ENCODE peak calls at places on chromosome 1, in nine cellular contexts. A is astrocyte of the spinal cord; O is body of pancreas; U is kidney tubule cell; B is heart right ventricle; K is EH; S is activated naive CD4-positive, alpha-beta T cell treated with anti-CD3 and anti-CD28 coated beads, Interleukin-2, amount 50 U/mL, for 16 hours; R is aorta; I is neural progenitor cell. P is an unnamed sample.
A peak's percentile ranks its signal among the peaks of the same experiment; 100 is the strongest.

GRCh38 chr1:150009604-150010387 is 730 bp downstream of the OTUD7B start:
- DNase-seq in I (peak; percentile 67), A (peak; percentile 85), S (peak; percentile 72), O (peak; percentile 64), K (peak; percentile 87), R (peak; percentile 53), U (peak; percentile 80), B (peak; percentile 38), P (peak; percentile 48)

GRCh38 chr1:201013031-201013485 is 10.5 kb downstream of the KIF21B start:
- DNase-seq in A (no peak), U (no peak), K (no peak), S (no peak), B (no peak), O (no peak), R (no peak), I (no peak), P (no peak)

GRCh38 chr1:187001198-187001904 is 172.6 kb downstream of the PLA2G4A start:
- DNase-seq in O (no peak), S (no peak), R (no peak), I (no peak), K (peak; percentile 87), U (peak; percentile 18), B (no peak), A (peak; percentile 69), P (no peak)

GRCh38 chr1:225670806-225671733 is 18.1 kb upstream of the ENAH start:
- DNase-seq in K (peak; percentile 73), B (no peak), U (peak; percentile 74), R (no peak), O (no peak), I (no peak), A (no peak), S (no peak), P (no peak)

GRCh38 chr1:41767534-41767933 is 151.2 kb downstream of the HIVEP3 start:
- DNase-seq in A (no peak), R (no peak), B (no peak), O (no peak), I (no peak), S (no peak), K (no peak), U (no peak), P (no peak)

GRCh38 chr1:203331224-203331623 is 19.7 kb downstream of the FMOD start:
- DNase-seq in A (no peak), O (no peak), U (no peak), R (no peak), I (no peak), B (no peak), S (no peak), K (no peak), P (no peak)

GRCh38 chr1:42737257-42737656 is 2.8 kb downstream of the CLDN19 start:
- DNase-seq in U (peak; percentile 28), I (no peak), B (no peak), K (no peak), R (no peak), O (peak; percentile 79), A (no peak), S (no peak), P (peak; percentile 5)

GRCh38 chr1:74396942-74397341 is 115.5 kb downstream of the LRRC53 start:
- DNase-seq in I (no peak), O (peak; percentile 18), A (no peak), K (no peak), R (no peak), S (no peak), U (no peak), B (peak; percentile 45), P (no peak)

GRCh38 chr1:153420306-153420705 is 4.0 kb downstream of the S100A7A start:
- DNase-seq in K (no peak), R (no peak), U (no peak), S (no peak), A (no peak), B (no peak), O (no peak), I (no peak), P (no peak)